ENCODE peak calls at places on chromosomes 13 and 19, in six cellular contexts. D is colonic mucosa, A is pancreas, O is tibial nerve, Z is left ventricle myocardium inferior, S is breast epithelium. J is an unnamed sample.

GRCh38 chr13:113207890-113208423 is 512 bp downstream of the PCID2 start:
- DNase-seq in A (peak; percentile 33), O (no peak), D (peak; percentile 50), Z (peak; percentile 35), S (no peak), J (peak; percentile 43)

GRCh38 chr13:34011552-34012085 is 193.7 kb downstream of the RFC3 start:
- DNase-seq in S (no peak), Z (no peak), A (no peak), O (no peak), D (no peak), J (no peak)

GRCh38 chr19:5017235-5017634 is 48.3 kb downstream of the KDM4B start:
- DNase-seq in S (no peak), D (no peak), Z (no peak), O (no peak), A (no peak), J (no peak)

GRCh38 chr13:26246154-26246553 is 7.8 kb upstream of the CDK8 start:
- DNase-seq in Z (no peak), D (no peak), S (no peak), O (no peak), A (no peak), J (no peak)

GRCh38 chr19:35031072-35031881 is 1.0 kb downstream of the SCN1B start:
- DNase-seq in O (no peak), A (no peak), S (no peak), D (no peak), Z (peak; percentile 54), J (peak; percentile 87)

GRCh38 chr19:50333737-50334617 is 4.8 kb upstream of the KCNC3 start:
- DNase-seq in Z (peak; percentile 77), S (peak; percentile 35), D (peak; percentile 82), O (no peak), A (peak; percentile 75), J (peak; percentile 90)

GRCh38 chr19:3950871-3951861 is 18.3 kb downstream of the NMRK2 start:
- DNase-seq in D (no peak), S (no peak), A (no peak), O (no peak), Z (peak; percentile 75), J (peak; percentile 80)

GRCh38 chr19:5128251-5128931 is 159.5 kb downstream of the KDM4B start:
- DNase-seq in O (peak; percentile 39), S (no peak), A (peak; percentile 95), Z (peak; percentile 68), D (no peak), J (peak; percentile 78)

GRCh38 chr19:4969772-4970531 is 1.0 kb downstream of the KDM4B start:
- DNase-seq in O (no peak), S (no peak), A (no peak), Z (no peak), D (no peak), J (no peak)

GRCh38 chr19:33248104-33248503 is 22.5 kb upstream of the SLC7A10 start:
- DNase-seq in O (no peak), S (no peak), D (no peak), Z (no peak), A (no peak), J (no peak)

GRCh38 chr13:24066405-24067292 is 93.9 kb upstream of the SPATA13 start:
- DNase-seq in A (no peak), S (no peak), Z (no peak), O (no peak), D (no peak), J (no peak)

GRCh38 chr13:47708386-47708785 is 292.7 kb downstream of the SUCLA2 start:
- DNase-seq in A (no peak), Z (no peak), D (no peak), O (no peak), S (no peak), J (no peak)

GRCh38 chr19:34345934-34346333 is 19.1 kb upstream of the GPI start:
- DNase-seq in O (no peak), Z (peak; percentile 54), S (no peak), A (peak; percentile 44), D (peak; percentile 81), J (peak; percentile 63)

GRCh38 chr19:6271251-6271650 is 8.5 kb downstream of the MLLT1 start:
- DNase-seq in Z (no peak), D (no peak), A (no peak), S (no peak), O (no peak), J (no peak)
- H3K4me3 ChIP-seq in Z (peak overlapping the region; percentile 56), D (no peak overlapping the region), A (no peak overlapping the region), S (peak overlapping the region; percentile 62), O (peak overlapping the region; percentile 38), J (peak overlapping the region; percentile 56)

GRCh38 chr19:39137131-39137530 is 11.5 kb downstream of the PAK4 start:
- DNase-seq in D (no peak), A (no peak), S (no peak), O (no peak), Z (no peak), J (no peak)

GRCh38 chr19:39136225-39136940 is 10.8 kb downstream of the PAK4 start:
- DNase-seq in D (peak; percentile 91), A (no peak), Z (no peak), O (no peak), S (no peak), J (no peak)

GRCh38 chr19:39138221-39139211 is 12.9 kb downstream of the PAK4 start:
- DNase-seq in A (no peak), Z (no peak), S (no peak), O (no peak), D (no peak), J (no peak)

GRCh38 chr19:39133431-39134270 is 8.1 kb downstream of the PAK4 start:
- DNase-seq in S (no peak), A (peak; percentile 56), D (peak; percentile 59), Z (no peak), O (no peak), J (no peak)

DNA sequence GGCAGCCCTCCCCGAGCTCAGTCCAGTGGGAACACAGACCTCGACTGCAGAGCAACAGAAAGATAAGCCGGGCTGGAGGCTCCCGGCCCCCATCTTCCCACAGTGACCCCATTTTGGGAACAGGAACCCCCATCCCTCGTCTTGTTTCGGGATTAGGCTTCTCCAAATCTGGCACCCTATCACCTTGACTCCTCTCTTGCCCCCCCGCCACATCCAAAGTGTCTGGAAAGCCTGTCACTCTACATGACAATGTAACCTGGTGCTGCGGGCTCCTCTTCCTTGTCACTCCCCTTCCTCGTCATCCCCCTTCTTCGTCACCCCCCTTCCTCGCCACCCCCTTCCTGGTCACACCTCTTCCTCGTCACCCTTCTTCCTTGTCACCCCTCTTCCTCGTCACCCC is 10.1 kb downstream of the PAK4 start:
- DNase-seq in S (no peak), A (no peak), D (no peak), O (no peak), Z (no peak), J (no peak)
- H3K4me1 ChIP-seq in S (peaks cover 26% of the 10 kb centered on the region), A (peaks cover 20% of the 10 kb centered on the region), D (peaks cover 18% of the 10 kb centered on the region), O (peaks cover 82% of the 10 kb centered on the region), Z (peaks cover 69% of the 10 kb centered on the region), J (peaks cover 11% of the 10 kb centered on the region)

GRCh38 chr19:1082165-1082927 is 12.8 kb downstream of the POLR2E start:
- DNase-seq in S (peak; percentile 93), O (no peak), A (peak; percentile 90), D (peak; percentile 96), Z (no peak), J (peak; percentile 81)
- H3K4me3 ChIP-seq in S (peak overlapping the region; percentile 67), O (peak overlapping the region; percentile 28), A (peak overlapping the region; percentile 17), D (peak overlapping the region; percentile 42), Z (peak overlapping the region; percentile 39), J (peak overlapping the region; percentile 47)

GRCh38 chr19:40604647-40605200 is 3.6 kb downstream of the LTBP4 start:
- DNase-seq in S (no peak), D (peak; percentile 75), Z (no peak), A (no peak), O (no peak), J (no peak)

GRCh38 chr19:40607311-40607871 is 6.2 kb downstream of the LTBP4 start:
- DNase-seq in O (no peak), Z (no peak), S (no peak), A (no peak), D (peak; percentile 89), J (no peak)

GRCh38 chr19:40603719-40604646 is 2.8 kb downstream of the LTBP4 start:
- DNase-seq in O (peak; percentile 98), S (peak; percentile 99), D (peak; percentile 100), Z (peak; percentile 98), A (peak; percentile 99), J (peak; percentile 98)

GRCh38 chr19:40603071-40603718 is 2.0 kb downstream of the LTBP4 start:
- DNase-seq in D (peak; percentile 54), A (no peak), O (no peak), S (no peak), Z (no peak), J (no peak)

GRCh38 chr19:40605201-40605971 is 4.2 kb downstream of the LTBP4 start:
- DNase-seq in Z (peak; percentile 72), S (peak; percentile 82), D (peak; percentile 95), A (peak; percentile 82), O (peak; percentile 61), J (peak; percentile 72)
- H3K4me1 ChIP-seq in Z (peaks cover 86% of the 10 kb centered on the region), S (peaks cover 17% of the 10 kb centered on the region), D (peaks cover 49% of the 10 kb centered on the region), A (peaks cover 4% of the 10 kb centered on the region), O (peaks cover 95% of the 10 kb centered on the region), J (peaks cover 44% of the 10 kb centered on the region)

GRCh38 chr19:821976-822773 is 420 bp upstream of the PLPPR3 start:
- DNase-seq in D (no peak), S (no peak), A (no peak), O (no peak), Z (no peak), J (no peak)
- H3K4me3 ChIP-seq in D (peak overlapping the region; percentile 7), S (peak overlapping the region; percentile 71), A (no peak overlapping the region), O (peak overlapping the region; percentile 43), Z (peak overlapping the region; percentile 63), J (peak overlapping the region; percentile 48)

DNA sequence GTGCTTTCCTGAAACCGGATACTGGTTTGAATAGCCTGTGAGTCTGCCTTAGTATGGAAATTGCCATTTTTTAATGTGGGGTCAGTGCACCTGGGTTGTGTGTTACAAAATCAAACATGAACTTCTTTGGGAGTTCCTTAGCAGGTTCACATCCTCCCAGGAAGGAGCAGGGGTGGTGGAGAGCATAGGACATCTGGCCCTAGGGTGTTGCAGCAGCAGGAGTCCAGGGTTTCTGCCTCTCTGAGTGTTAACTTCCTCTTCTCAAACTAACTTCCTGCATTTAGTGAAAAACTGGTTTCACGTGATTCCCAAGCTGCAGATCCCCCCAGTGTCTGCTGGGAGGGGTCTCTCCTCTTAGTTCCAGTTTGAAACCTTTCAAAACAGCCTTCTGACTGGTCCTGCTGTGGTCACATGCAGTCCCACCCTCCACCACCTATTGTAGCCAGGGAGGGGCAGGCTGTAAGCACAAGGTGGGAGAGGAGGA is 7.2 kb downstream of the RNASEH2B start:
- DNase-seq in D (peak; percentile 28), Z (peak; percentile 17), O (no peak), S (no peak), A (no peak), J (no peak)
- H3K4me1 ChIP-seq in D (no peaks in the 10 kb centered on the region), Z (peaks cover 80% of the 10 kb centered on the region), O (peaks cover 62% of the 10 kb centered on the region), S (no peaks in the 10 kb centered on the region), A (no peaks in the 10 kb centered on the region), J (peaks cover 6% of the 10 kb centered on the region)